ENCODE peak calls at places on chromosomes 7 and 10, in seven cellular contexts. T is lower lobe of right lung, U is H9, W is left ventricle myocardium inferior, O is fibroblast of lung, G is tibial nerve, S is colonic mucosa. I is an unnamed sample.

GRCh38 chr10:57955076-57955475 is 312.6 kb downstream of the IPMK start:
- DNase-seq in T (no peak), U (no peak), W (no peak), O (peak), G (no peak), S (no peak), I (no peak)

GRCh38 chr7:112162161-112163020 is 43.8 kb downstream of the DOCK4 start:
- DNase-seq in T (peak), U (peak), W (peak), O (peak), G (no peak), S (no peak), I (peak)

GRCh38 chr7:151673216-151673615 is 153.5 kb upstream of the RHEB start:
- DNase-seq in T (no peak), U (no peak), W (no peak), O (no peak), G (no peak), S (no peak), I (no peak)

GRCh38 chr10:91880310-91880709 is 29.0 kb downstream of the FGFBP3 start:
- DNase-seq in T (no peak), U (no peak), W (no peak), O (no peak), G (no peak), S (peak), I (no peak)

GRCh38 chr10:110671788-110672579 is 27.8 kb downstream of the RBM20 start:
- DNase-seq in T (peak), U (peak), W (peak), O (peak), G (peak), S (peak), I (peak)

GRCh38 chr7:107691713-107692112 is 31.1 kb downstream of the SLC26A4 start:
- DNase-seq in T (no peak), U (no peak), W (peak), O (peak), G (no peak), S (no peak), I (no peak)

GRCh38 chr7:116621649-116622048 is 50.3 kb upstream of the MET start:
- DNase-seq in T (no peak), U (no peak), W (no peak), O (no peak), G (no peak), S (no peak), I (no peak)

GRCh38 chr10:35378547-35379210 is 42.4 kb downstream of the CCNY start:
- DNase-seq in T (no peak), U (no peak), W (no peak), O (no peak), G (no peak), S (no peak), I (no peak)

GRCh38 chr7:48249162-48249561 is 77.9 kb downstream of the ABCA13 start:
- DNase-seq in T (no peak), U (no peak), W (no peak), O (no peak), G (no peak), S (no peak), I (no peak)

GRCh38 chr7:85474234-85474633 is 287.4 kb upstream of the SEMA3D start:
- DNase-seq in T (no peak), U (no peak), W (no peak), O (no peak), G (no peak), S (no peak), I (no peak)

GRCh38 chr10:106181491-106181890 is 983.0 kb downstream of the SORCS1 start:
- DNase-seq in T (no peak), U (no peak), W (no peak), O (peak), G (no peak), S (no peak), I (no peak)

GRCh38 chr7:155454183-155455112 is 3.5 kb upstream of the EN2 start:
- DNase-seq in T (no peak), U (no peak), W (no peak), O (no peak), G (no peak), S (no peak), I (no peak)

GRCh38 chr7:154484943-154485342 is 432.7 kb downstream of the DPP6 start:
- DNase-seq in T (no peak), U (no peak), W (no peak), O (no peak), G (no peak), S (no peak), I (no peak)

GRCh38 chr7:34320926-34321609 is 336.9 kb upstream of the NPSR1 start:
- DNase-seq in T (peak), U (peak), W (peak), O (peak), G (peak), S (peak), I (peak)

GRCh38 chr7:45986355-45987298 is 65.6 kb upstream of the IGFBP3 start:
- DNase-seq in T (no peak), U (no peak), W (no peak), O (no peak), G (no peak), S (no peak), I (no peak)

GRCh38 chr10:78491812-78492211 is 458.1 kb downstream of the RPS24 start:
- DNase-seq in T (no peak), U (no peak), W (no peak), O (no peak), G (no peak), S (no peak), I (no peak)

GRCh38 chr10:34760606-34761005 is 54.5 kb downstream of the PARD3 start:
- DNase-seq in T (no peak), U (no peak), W (peak), O (no peak), G (no peak), S (no peak), I (no peak)

GRCh38 chr7:43586251-43586900 is 3.5 kb downstream of the STK17A start:
- DNase-seq in T (no peak), U (no peak), W (no peak), O (no peak), G (no peak), S (no peak), I (no peak)

GRCh38 chr7:36600869-36601530 is 123.3 kb downstream of the AOAH start:
- DNase-seq in T (no peak), U (no peak), W (no peak), O (peak), G (no peak), S (no peak), I (no peak)

GRCh38 chr10:92045641-92046106 is 122.1 kb downstream of the BTAF1 start:
- DNase-seq in T (no peak), U (peak), W (no peak), O (no peak), G (no peak), S (no peak), I (no peak)

GRCh38 chr10:70939397-70939796 is 51.0 kb upstream of the PCBD1 start:
- DNase-seq in T (no peak), U (no peak), W (no peak), O (no peak), G (no peak), S (no peak), I (no peak)

GRCh38 chr10:31288001-31288400 is 31.0 kb upstream of the ZEB1 start:
- DNase-seq in T (no peak), U (no peak), W (no peak), O (no peak), G (no peak), S (no peak), I (no peak)

GRCh38 chr7:96285579-96285978 is 36.3 kb downstream of the SLC25A13 start:
- DNase-seq in T (no peak), U (no peak), W (no peak), O (no peak), G (no peak), S (no peak), I (no peak)

GRCh38 chr7:50371551-50372021 is 67.1 kb downstream of the IKZF1 start:
- DNase-seq in T (no peak), U (no peak), W (no peak), O (no peak), G (no peak), S (no peak), I (no peak)

GRCh38 chr10:111822661-111823060 is 360.9 kb downstream of the GPAM start:
- DNase-seq in T (no peak), U (no peak), W (no peak), O (no peak), G (no peak), S (no peak), I (no peak)

GRCh38 chr10:14543048-14543903 is 212.6 kb upstream of the FRMD4A start:
- DNase-seq in T (peak), U (no peak), W (no peak), O (peak), G (peak), S (no peak), I (no peak)

GRCh38 chr10:7185367-7185690 is 225.5 kb downstream of the SFMBT2 start:
- DNase-seq in T (no peak), U (no peak), W (no peak), O (no peak), G (no peak), S (no peak), I (no peak)

GRCh38 chr7:7977774-7978173 is 9.2 kb downstream of the GLCCI1 start:
- DNase-seq in T (no peak), U (no peak), W (no peak), O (peak), G (no peak), S (no peak), I (no peak)
- H3K27ac ChIP-seq in T (no peak), U (no peak), W (no peak), O (no peak), G (no peak), S (no peak), I (no peak)

GRCh38 chr7:22895491-22895890 is 72.8 kb upstream of the TOMM7 start:
- DNase-seq in T (no peak), U (no peak), W (no peak), O (no peak), G (no peak), S (no peak), I (no peak)

GRCh38 chr7:22900101-22900500 is 77.5 kb upstream of the TOMM7 start:
- DNase-seq in T (no peak), U (no peak), W (no peak), O (no peak), G (no peak), S (no peak), I (no peak)

GRCh38 chr7:22896917-22897316 is 74.3 kb upstream of the TOMM7 start:
- DNase-seq in T (no peak), U (peak), W (no peak), O (no peak), G (no peak), S (no peak), I (no peak)

GRCh38 chr7:22900784-22901183 is 78.1 kb upstream of the TOMM7 start:
- DNase-seq in T (no peak), U (no peak), W (no peak), O (no peak), G (no peak), S (no peak), I (no peak)
- H3K27ac ChIP-seq in T (no peak), U (no peak), W (no peak), O (no peak), G (no peak), S (no peak), I (no peak)

DNA sequence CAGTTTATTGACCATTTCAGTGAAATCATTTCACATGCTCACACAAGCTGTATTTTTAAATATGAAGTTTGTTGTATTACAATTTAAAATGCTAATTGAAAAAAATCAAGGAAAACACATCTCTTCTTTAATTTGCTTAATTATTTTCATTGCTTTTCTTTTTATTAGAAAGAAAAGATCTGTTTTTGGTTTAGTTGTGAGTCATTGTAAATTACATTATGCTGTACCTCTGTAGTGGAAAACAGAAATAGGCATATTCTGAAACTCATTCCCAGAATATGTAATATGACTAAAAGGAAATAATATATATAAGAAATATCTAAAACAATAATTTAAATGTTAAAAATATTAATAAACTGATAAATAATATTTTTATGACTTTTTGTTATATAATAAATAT is 161.9 kb downstream of the HGF start:
- DNase-seq in T (no peak), U (no peak), W (no peak), O (no peak), G (no peak), S (no peak), I (no peak)
- H3K27ac ChIP-seq in T (no peak), U (no peak), W (no peak), O (no peak), G (no peak), S (no peak), I (no peak)

DNA sequence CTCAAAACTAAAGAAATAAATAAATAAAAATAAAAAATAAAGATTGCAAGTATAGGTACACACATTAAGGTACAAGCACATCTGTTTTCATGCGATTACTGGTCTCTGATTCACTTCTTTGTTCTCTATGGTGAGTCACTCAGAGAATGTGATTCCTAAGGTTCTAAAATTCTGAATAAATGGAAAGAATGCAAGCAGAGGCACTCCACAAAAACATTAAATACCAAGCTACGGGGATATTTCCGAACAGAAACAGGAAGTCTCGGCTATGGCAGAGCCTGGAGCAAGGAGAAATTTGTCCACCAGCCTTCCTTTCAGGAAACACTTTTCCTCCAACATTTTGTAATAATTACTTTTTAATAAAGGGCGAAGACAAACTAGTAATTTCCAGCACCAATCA is 1.4 kb downstream of the VOPP1 start:
- DNase-seq in T (no peak), U (no peak), W (no peak), O (peak), G (no peak), S (no peak), I (no peak)
- H3K27ac ChIP-seq in T (peak), U (no peak), W (peak), O (peak), G (peak), S (peak), I (peak)

DNA sequence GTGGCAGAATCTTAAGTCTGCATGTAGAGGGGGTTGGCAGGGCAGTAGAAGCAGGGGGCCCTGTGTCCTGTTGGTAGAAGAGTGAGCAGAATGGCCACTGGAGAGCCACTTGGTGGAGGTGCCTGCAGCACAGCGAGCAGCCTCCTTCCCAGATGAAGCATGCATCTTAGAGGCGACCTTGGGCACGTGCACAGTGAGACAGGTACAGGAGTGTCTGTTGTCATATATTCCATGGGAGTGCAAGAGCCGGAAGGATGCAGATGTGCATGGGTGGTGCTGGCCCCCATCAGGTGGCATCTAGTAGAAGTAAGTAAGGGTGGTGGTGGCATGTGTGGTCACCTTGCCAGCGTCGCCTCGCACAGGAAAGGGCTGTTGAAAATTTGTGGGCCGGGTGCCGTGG is 53.9 kb downstream of the CUX1 start:
- DNase-seq in T (no peak), U (no peak), W (no peak), O (no peak), G (no peak), S (no peak), I (no peak)
- H3K27ac ChIP-seq in T (no peak), U (no peak), W (no peak), O (no peak), G (no peak), S (no peak), I (no peak)

DNA sequence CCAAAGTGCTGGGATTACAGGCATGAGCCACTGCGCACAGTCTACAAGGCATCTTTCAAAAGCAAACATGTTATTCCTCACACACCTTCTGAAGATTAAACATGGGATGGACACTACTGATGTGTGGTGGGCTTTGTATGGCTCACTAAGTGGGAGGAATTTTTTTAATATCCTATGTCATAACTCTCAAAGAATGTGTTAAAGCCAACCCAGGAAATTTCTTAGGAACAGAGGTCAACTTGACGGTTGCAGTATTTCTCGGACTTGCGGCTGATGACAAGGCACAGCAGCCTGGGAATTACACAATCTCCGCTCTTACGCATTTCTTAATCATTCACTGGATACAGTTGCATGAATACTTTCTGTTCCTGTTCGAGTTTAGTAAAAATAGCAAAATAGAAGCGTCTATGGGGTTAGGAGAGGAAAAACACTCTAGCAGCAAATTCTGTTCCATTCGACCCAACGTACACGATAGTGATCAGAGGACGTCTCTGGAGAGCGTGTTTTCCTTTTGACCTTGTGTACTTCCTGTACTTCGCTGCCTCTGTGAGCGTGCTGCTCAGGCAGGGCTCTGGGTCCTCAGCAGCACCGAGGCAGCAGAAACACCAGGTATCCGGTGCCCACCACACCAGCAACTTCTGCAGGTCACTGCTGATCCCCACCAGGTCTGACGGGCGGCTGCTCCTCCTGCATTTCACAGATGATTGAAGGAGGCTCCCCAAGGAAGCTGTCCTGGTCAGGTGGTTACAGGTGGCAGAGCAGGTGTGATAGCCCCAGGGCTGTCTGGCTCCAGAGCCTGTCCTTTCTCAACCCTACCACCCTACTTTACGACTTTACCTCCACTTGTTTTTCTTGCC is 26.4 kb upstream of the SRGN start:
- DNase-seq in T (peak), U (no peak), W (peak), O (peak), G (peak), S (peak), I (no peak)
- H3K27ac ChIP-seq in T (peak), U (no peak), W (peak), O (peak), G (peak), S (peak), I (peak)

GRCh38 chr7:2037301-2037804 is 195.4 kb downstream of the MAD1L1 start:
- DNase-seq in T (peak), U (no peak), W (peak), O (no peak), G (no peak), S (no peak), I (no peak)
- H3K27ac ChIP-seq in T (peak), U (no peak), W (peak), O (peak), G (peak), S (no peak), I (no peak)

GRCh38 chr10:74055383-74056065 is 57.6 kb downstream of the VCL start:
- DNase-seq in T (no peak), U (no peak), W (no peak), O (no peak), G (no peak), S (no peak), I (no peak)
- H3K27ac ChIP-seq in T (peak), U (no peak), W (peak), O (no peak), G (no peak), S (no peak), I (no peak)